ENCODE peak calls at places on chromosome 3, in five cellular contexts. One of them, this sample, is unnamed.

GRCh38 chr3:187889601-187890404 is 144.5 kb upstream of the BCL6 start:
- DNase-seq in NCI-H2171 treated with DMSO at 0.1 percent for 48 hours: no peak
- DNase-seq in adipocyte: peak
- DNase-seq in HCT116: peak
- DNase-seq in T-helper 1 cell: no peak
- DNase-seq in this sample: no peak

GRCh38 chr3:186664119-186664495 is 1.7 kb upstream of the HRG start:
- DNase-seq in NCI-H2171 treated with DMSO at 0.1 percent for 48 hours: no peak
- DNase-seq in adipocyte: no peak
- DNase-seq in T-helper 1 cell: no peak
- DNase-seq in HCT116: no peak
- DNase-seq in this sample: no peak

GRCh38 chr3:128218476-128218829 is 65.2 kb downstream of the EEFSEC start:
- DNase-seq in T-helper 1 cell: no peak
- DNase-seq in adipocyte: no peak
- DNase-seq in NCI-H2171 treated with DMSO at 0.1 percent for 48 hours: no peak
- DNase-seq in HCT116: no peak
- DNase-seq in this sample: no peak

GRCh38 chr3:72044231-72044935 is 259.4 kb upstream of the PROK2 start:
- DNase-seq in adipocyte: peak
- DNase-seq in HCT116: no peak
- DNase-seq in NCI-H2171 treated with DMSO at 0.1 percent for 48 hours: no peak
- DNase-seq in T-helper 1 cell: no peak
- DNase-seq in this sample: no peak

GRCh38 chr3:155392138-155392537 is 98.7 kb upstream of the STRIT1 start:
- DNase-seq in NCI-H2171 treated with DMSO at 0.1 percent for 48 hours: no peak
- DNase-seq in adipocyte: no peak
- DNase-seq in HCT116: no peak
- DNase-seq in T-helper 1 cell: no peak
- DNase-seq in this sample: no peak

GRCh38 chr3:161423911-161424522 is 52.7 kb upstream of the SPTSSB start:
- DNase-seq in HCT116: peak
- DNase-seq in T-helper 1 cell: no peak
- DNase-seq in adipocyte: peak
- DNase-seq in NCI-H2171 treated with DMSO at 0.1 percent for 48 hours: peak
- DNase-seq in this sample: peak

GRCh38 chr3:85360742-85361387 is 402.1 kb downstream of the CADM2 start:
- DNase-seq in HCT116: no peak
- DNase-seq in NCI-H2171 treated with DMSO at 0.1 percent for 48 hours: peak
- DNase-seq in adipocyte: no peak
- DNase-seq in T-helper 1 cell: no peak
- DNase-seq in this sample: peak

GRCh38 chr3:126357299-126358037 is at the start of gene KLF15:
- DNase-seq in NCI-H2171 treated with DMSO at 0.1 percent for 48 hours: peak
- DNase-seq in adipocyte: peak
- DNase-seq in T-helper 1 cell: peak
- DNase-seq in HCT116: peak
- DNase-seq in this sample: peak

GRCh38 chr3:194577985-194578905 is 55.0 kb downstream of the TMEM44 start:
- DNase-seq in HCT116: peak
- DNase-seq in T-helper 1 cell: no peak
- DNase-seq in NCI-H2171 treated with DMSO at 0.1 percent for 48 hours: no peak
- DNase-seq in adipocyte: peak
- DNase-seq in this sample: no peak

GRCh38 chr3:122952509-122952908 is 75.1 kb downstream of the SEMA5B start:
- DNase-seq in T-helper 1 cell: no peak
- DNase-seq in adipocyte: no peak
- DNase-seq in NCI-H2171 treated with DMSO at 0.1 percent for 48 hours: no peak
- DNase-seq in HCT116: no peak
- DNase-seq in this sample: no peak

GRCh38 chr3:15630646-15631350 is 29.3 kb downstream of the BTD start:
- DNase-seq in NCI-H2171 treated with DMSO at 0.1 percent for 48 hours: no peak
- DNase-seq in adipocyte: peak
- DNase-seq in HCT116: no peak
- DNase-seq in T-helper 1 cell: no peak
- DNase-seq in this sample: no peak

GRCh38 chr3:101690972-101691371 is 4.5 kb upstream of the RPL24 start:
- DNase-seq in HCT116: no peak
- DNase-seq in T-helper 1 cell: no peak
- DNase-seq in adipocyte: no peak
- DNase-seq in NCI-H2171 treated with DMSO at 0.1 percent for 48 hours: no peak
- DNase-seq in this sample: no peak

GRCh38 chr3:181730364-181730763 is 18.6 kb downstream of the SOX2 start:
- DNase-seq in T-helper 1 cell: no peak
- DNase-seq in adipocyte: no peak
- DNase-seq in HCT116: no peak
- DNase-seq in NCI-H2171 treated with DMSO at 0.1 percent for 48 hours: peak
- DNase-seq in this sample: peak

GRCh38 chr3:57434041-57434440 is 110.1 kb downstream of the DNAH12 start:
- DNase-seq in HCT116: peak
- DNase-seq in adipocyte: peak
- DNase-seq in NCI-H2171 treated with DMSO at 0.1 percent for 48 hours: peak
- DNase-seq in T-helper 1 cell: no peak
- DNase-seq in this sample: peak

GRCh38 chr3:196782496-196782895 is 42.8 kb downstream of the PAK2 start:
- DNase-seq in HCT116: no peak
- DNase-seq in adipocyte: no peak
- DNase-seq in NCI-H2171 treated with DMSO at 0.1 percent for 48 hours: no peak
- DNase-seq in T-helper 1 cell: no peak
- DNase-seq in this sample: no peak

This sample was measured in NCI-H1105 treated with DMSO at 0.1 percent for 48 hours.